ENCODE peak calls at places on chromosomes 16 and 17, in five cellular contexts. L, B, D, H and O are unnamed samples.

GRCh38 chr16:75085556-75085955 is 31.0 kb downstream of the LDHD start:
- DNase-seq in L (no peak), D (no peak), H (no peak), B (no peak), O (no peak)

GRCh38 chr16:70708381-70709253 is 22.8 kb upstream of the MTSS2 start:
- DNase-seq in L (no peak), H (no peak), B (no peak), D (no peak), O (no peak)

GRCh38 chr17:33086041-33086440 is 94.4 kb downstream of the SPACA3 start:
- DNase-seq in H (peak), D (no peak), L (no peak), B (no peak), O (no peak)

GRCh38 chr17:51435171-51435552 is 174.8 kb downstream of the UTP18 start:
- DNase-seq in D (no peak), H (no peak), B (no peak), L (no peak), O (no peak)

GRCh38 chr17:79748296-79749099 is 17.8 kb downstream of the ENPP7 start:
- DNase-seq in L (no peak), D (no peak), H (no peak), B (no peak), O (no peak)

GRCh38 chr16:12201863-12202262 is 225.3 kb downstream of the SNX29 start:
- DNase-seq in D (no peak), B (no peak), H (no peak), L (no peak), O (no peak)

GRCh38 chr16:69187891-69188451 is 1.0 kb downstream of the SNTB2 start:
- DNase-seq in B (peak), H (peak), L (no peak), D (peak), O (no peak)

GRCh38 chr17:65797809-65798208 is 236.4 kb upstream of the AXIN2 start:
- DNase-seq in H (no peak), L (peak), B (no peak), D (no peak), O (peak)

GRCh38 chr17:40903129-40903847 is 18.2 kb upstream of the KRT20 start:
- DNase-seq in B (no peak), D (peak), L (no peak), H (peak), O (no peak)

GRCh38 chr16:87877942-87878507 is 8.7 kb upstream of the SLC7A5 start:
- DNase-seq in D (no peak), L (no peak), B (no peak), H (peak), O (no peak)

GRCh38 chr17:57586099-57586702 is 158.9 kb downstream of the CCDC182 start:
- DNase-seq in L (no peak), H (no peak), D (no peak), B (no peak), O (no peak)

GRCh38 chr17:45578516-45579455 is 88.3 kb upstream of the PLEKHM1 start:
- DNase-seq in D (peak), H (no peak), L (no peak), B (no peak), O (peak)

GRCh38 chr16:24344791-24345190 is 88.7 kb downstream of the CACNG3 start:
- DNase-seq in H (no peak), D (no peak), L (no peak), B (no peak), O (no peak)

GRCh38 chr16:49494386-49495150 is 121.0 kb downstream of the C16orf78 start:
- DNase-seq in H (no peak), L (no peak), D (no peak), B (no peak), O (no peak)

GRCh38 chr17:29010586-29010985 is 4.8 kb upstream of the SEZ6 start:
- DNase-seq in B (no peak), H (no peak), D (no peak), L (no peak), O (no peak)

GRCh38 chr17:8401107-8401506 is 3.5 kb upstream of the RNF222 start:
- DNase-seq in D (no peak), B (no peak), H (no peak), L (no peak), O (no peak)

GRCh38 chr16:2867987-2868789 is 10.2 kb upstream of the PRSS22 start:
- DNase-seq in H (peak), B (peak), D (peak), L (peak), O (peak)

GRCh38 chr16:23729503-23730424 is 16.7 kb upstream of the ERN2 start:
- DNase-seq in B (no peak), D (no peak), H (peak), L (no peak), O (peak)

GRCh38 chr16:28863929-28864886 is 565 bp downstream of the SH2B1 start:
- DNase-seq in H (peak), D (peak), B (no peak), L (no peak), O (no peak)

GRCh38 chr17:36884495-36885160 is 52.6 kb upstream of the LHX1 start:
- DNase-seq in H (no peak), D (no peak), L (no peak), B (no peak), O (peak)

GRCh38 chr16:84726079-84726669 is 26.4 kb downstream of the USP10 start:
- DNase-seq in D (peak), B (peak), H (peak), L (peak), O (peak)

GRCh38 chr16:87570938-87571867 is 31.1 kb upstream of the JPH3 start:
- DNase-seq in L (no peak), H (peak), D (peak), B (no peak), O (peak)

GRCh38 chr17:69669441-69670178 is 255.1 kb downstream of the MAP2K6 start:
- DNase-seq in D (no peak), L (no peak), H (peak), B (no peak), O (no peak)

GRCh38 chr17:59154721-59155438 is at the start of gene SKA2:
- DNase-seq in B (peak), L (peak), H (peak), D (peak), O (no peak)

GRCh38 chr16:71311553-71312158 is 22.5 kb upstream of the CMTR2 start:
- DNase-seq in B (peak), L (peak), H (peak), D (peak), O (peak)

GRCh38 chr16:53052519-53053501 is at the start of gene CHD9NB:
- DNase-seq in L (no peak), D (peak), H (peak), B (no peak), O (no peak)

GRCh38 chr17:74290340-74290739 is 16.3 kb downstream of the DNAI2 start:
- DNase-seq in L (no peak), B (no peak), H (no peak), D (no peak), O (no peak)

GRCh38 chr17:6496636-6497441 is 52.6 kb downstream of the PIMREG start:
- DNase-seq in L (no peak), D (no peak), H (no peak), B (no peak), O (peak)

GRCh38 chr17:80918731-80919130 is 72.9 kb upstream of the CHMP6 start:
- DNase-seq in H (no peak), B (no peak), D (no peak), L (no peak), O (no peak)
- H2BK12ac ChIP-seq in H (no peak), B (no peak), D (no peak), L (no peak), O (no peak)

GRCh38 chr17:49567871-49568694 is 7.6 kb upstream of the NXPH3 start:
- DNase-seq in D (peak), H (peak), L (no peak), B (peak), O (peak)
- H3K27ac ChIP-seq in D (no peak), H (no peak), L (no peak), B (no peak), O (no peak)

GRCh38 chr17:2140683-2141082 is 85.8 kb downstream of the HIC1 start:
- DNase-seq in L (no peak), D (no peak), H (peak), B (no peak), O (no peak)

GRCh38 chr17:2138768-2139167 is 83.9 kb downstream of the HIC1 start:
- DNase-seq in B (no peak), L (no peak), H (peak), D (peak), O (no peak)

GRCh38 chr17:2143332-2143731 is 88.4 kb downstream of the HIC1 start:
- DNase-seq in L (no peak), B (no peak), D (no peak), H (no peak), O (no peak)

GRCh38 chr17:2138318-2138717 is 83.4 kb downstream of the HIC1 start:
- DNase-seq in B (no peak), L (no peak), H (peak), D (peak), O (no peak)

DNA sequence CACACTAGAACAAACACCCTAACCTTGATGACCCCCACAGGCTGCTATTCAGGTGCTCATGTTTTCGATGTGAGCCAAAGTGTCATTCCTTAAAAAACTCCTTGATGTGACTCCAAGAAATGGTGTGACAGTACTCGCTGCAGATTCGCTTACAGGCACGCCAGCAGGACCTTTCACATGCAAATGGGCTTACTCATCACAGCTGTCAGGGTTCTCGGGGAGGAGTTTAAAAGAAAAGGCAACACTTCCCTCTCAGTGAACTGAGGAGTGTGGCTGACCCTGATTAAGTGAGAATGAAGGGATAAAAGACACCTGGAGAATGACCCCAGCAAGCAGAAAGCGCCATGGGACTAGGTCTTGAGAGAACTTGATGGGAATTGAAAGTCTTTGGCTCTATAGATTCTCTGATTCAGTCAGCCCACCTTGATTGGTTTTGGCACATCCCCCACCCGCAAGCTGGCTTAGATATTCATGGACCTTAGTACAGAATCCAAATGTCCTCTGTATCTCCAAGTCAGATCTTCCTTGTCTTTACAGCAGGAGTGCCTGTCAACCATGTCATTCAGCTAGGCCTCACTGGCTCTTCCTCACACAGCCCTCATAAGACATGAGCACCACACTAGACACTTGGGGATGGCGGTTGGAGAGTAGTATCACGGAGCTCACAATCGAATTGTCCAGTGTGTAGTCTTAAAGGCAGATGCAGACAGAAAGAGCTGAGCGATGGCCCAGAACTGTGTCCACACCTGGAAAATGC is 82.6 kb downstream of the HIC1 start:
- DNase-seq in D (peak), B (peak), H (peak), L (peak), O (peak)
- H4K91ac ChIP-seq in D (peak), B (no peak), H (no peak), L (no peak), O (no peak)

GRCh38 chr17:1946021-1946932 is 78.9 kb downstream of the RTN4RL1 start:
- DNase-seq in B (no peak), H (no peak), L (no peak), D (no peak), O (no peak)

GRCh38 chr17:1949754-1950153 is 75.4 kb downstream of the RTN4RL1 start:
- DNase-seq in L (no peak), B (no peak), D (no peak), H (no peak), O (no peak)

GRCh38 chr17:1947229-1947742 is 77.8 kb downstream of the RTN4RL1 start:
- DNase-seq in D (no peak), H (no peak), L (no peak), B (peak), O (no peak)

GRCh38 chr17:1947743-1948516 is 77.2 kb downstream of the RTN4RL1 start:
- DNase-seq in H (no peak), D (no peak), L (no peak), B (no peak), O (no peak)

DNA sequence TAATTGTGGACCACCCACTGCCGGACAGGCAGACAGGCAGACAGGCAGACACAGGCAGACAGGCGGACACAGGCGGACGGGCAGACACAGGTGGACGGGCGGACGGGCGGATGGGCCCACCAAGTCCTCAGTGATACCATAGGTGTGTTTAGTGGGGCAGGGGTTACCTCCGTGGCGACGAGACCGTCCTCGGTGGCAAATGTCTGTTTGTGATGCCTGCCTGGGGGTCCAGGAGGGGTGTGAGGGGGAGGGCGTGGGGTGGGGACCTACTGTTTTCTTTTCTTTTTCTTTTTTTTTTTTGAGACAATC is 76.7 kb downstream of the RTN4RL1 start:
- DNase-seq in B (no peak), D (no peak), L (no peak), H (no peak), O (no peak)
- H2BK12ac ChIP-seq in B (peak), D (no peak), L (no peak), H (no peak), O (no peak)

DNA sequence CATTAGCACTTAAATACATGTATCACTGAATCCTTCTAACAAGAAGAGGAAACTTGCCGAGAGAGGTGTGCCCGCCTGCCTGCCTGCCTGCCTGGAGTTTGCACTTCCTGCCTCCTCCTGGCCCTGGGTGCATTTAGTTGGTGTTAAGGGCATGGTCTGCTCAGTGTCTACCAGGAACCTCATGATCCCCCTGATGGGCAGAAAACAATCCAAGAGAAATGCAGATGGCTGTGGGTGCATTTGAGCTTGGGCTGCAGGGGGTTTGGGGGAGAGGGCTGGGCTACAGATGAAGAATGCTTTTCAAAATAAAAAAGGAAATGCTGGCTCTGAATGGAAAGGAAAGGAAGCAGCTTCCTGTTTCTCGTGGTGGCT is 10.1 kb downstream of the KSR1 start:
- DNase-seq in H (no peak), B (no peak), L (no peak), D (no peak), O (peak)
- H3K27ac ChIP-seq in H (no peak), B (no peak), L (peak), D (no peak), O (peak)

GRCh38 chr16:89304181-89304851 is 86.8 kb downstream of the ZNF778 start:
- DNase-seq in L (no peak), D (no peak), H (no peak), B (no peak), O (no peak)
- H4K91ac ChIP-seq in L (no peak), D (peak), H (no peak), B (no peak), O (no peak)